ENCODE peak calls at places on chromosomes 5 and 9, in eight cellular contexts. V is lung microvascular endothelial cell; H is endothelial cell; Q is cerebellar cortex; E is activated T-cell treated with anti-CD3 and anti-CD28 coated beads, Interleukin-2, amount 50 U/mL, for 4 hours; X is HFFc6; D is cardiac fibroblast; O is T-helper 1 cell. N is an unnamed sample.
A peak's percentile ranks its signal among the peaks of the same experiment; 100 is the strongest.

GRCh38 chr9:93962561-93963440 is 7.6 kb upstream of the BARX1 start:
- DNase-seq in X (peak; percentile 74), Q (peak; percentile 85), V (peak; percentile 79), E (peak; percentile 75), H (peak; percentile 76), D (peak; percentile 91), O (peak; percentile 61), N (peak; percentile 92)

GRCh38 chr9:69425402-69425801 is 100.4 kb downstream of the ENTREP1 start:
- DNase-seq in Q (no peak), V (no peak), O (no peak), H (no peak), D (no peak), X (no peak), E (no peak), N (no peak)

GRCh38 chr5:67243944-67244343 is 47.3 kb upstream of the CD180 start:
- DNase-seq in D (no peak), E (no peak), V (no peak), Q (no peak), O (no peak), H (no peak), X (no peak), N (no peak)

GRCh38 chr5:160083501-160083900 is 35.7 kb downstream of the PWWP2A start:
- DNase-seq in X (no peak), D (peak; percentile 68), V (peak; percentile 44), H (no peak), O (no peak), Q (peak; percentile 60), E (no peak), N (no peak)

GRCh38 chr9:92055624-92056023 is 59.6 kb downstream of the SPTLC1 start:
- DNase-seq in H (no peak), E (no peak), D (no peak), Q (no peak), V (no peak), O (no peak), X (no peak), N (no peak)

GRCh38 chr9:134663753-134664415 is 22.3 kb downstream of the COL5A1 start:
- DNase-seq in E (no peak), D (no peak), X (no peak), H (no peak), O (no peak), Q (no peak), V (no peak), N (no peak)

GRCh38 chr9:2686884-2687283 is 30.4 kb upstream of the KCNV2 start:
- DNase-seq in Q (no peak), V (no peak), E (no peak), X (no peak), D (no peak), H (no peak), O (no peak), N (no peak)

GRCh38 chr5:60540855-60541805 is 158.8 kb downstream of the DEPDC1B start:
- DNase-seq in E (no peak), D (peak; percentile 56), X (no peak), Q (no peak), H (no peak), O (no peak), V (no peak), N (peak; percentile 89)

GRCh38 chr9:124280176-124280691 is 22.5 kb downstream of the NEK6 start:
- DNase-seq in Q (no peak), V (peak; percentile 97), E (no peak), H (no peak), X (peak; percentile 47), D (peak; percentile 82), O (no peak), N (peak; percentile 95)

GRCh38 chr5:55897905-55898304 is 46.7 kb downstream of the IL31RA start:
- DNase-seq in Q (peak; percentile 45), V (no peak), E (no peak), O (no peak), D (peak; percentile 68), H (no peak), X (peak; percentile 85), N (peak; percentile 96)

GRCh38 chr9:94002316-94003140 is 47.4 kb upstream of the BARX1 start:
- DNase-seq in E (no peak), H (peak; percentile 57), X (peak; percentile 22), D (peak; percentile 72), V (peak; percentile 64), Q (peak; percentile 58), O (no peak), N (peak; percentile 82)

N was measured in choroid plexus epithelial cell.